ENCODE peak calls at places on chromosomes 1 and 21, in eight cellular contexts. One of them, this sample, is unnamed.

GRCh38 chr1:109785446-109786106 is 21.9 kb upstream of the EPS8L3 start:
- DNase-seq in CD8-positive, alpha-beta T cell: no peak
- DNase-seq in pancreas: no peak
- DNase-seq in adrenal gland: peak; percentile 7
- DNase-seq in testis: peak; percentile 10
- DNase-seq in endodermal cell: peak; percentile 28
- DNase-seq in transverse colon: peak; percentile 5
- DNase-seq in sigmoid colon: peak; percentile 52
- DNase-seq in this sample: no peak

GRCh38 chr21:45554477-45555175 is 12.4 kb upstream of the SLC19A1 start:
- DNase-seq in transverse colon: peak; percentile 88
- DNase-seq in testis: peak; percentile 87
- DNase-seq in pancreas: peak; percentile 90
- DNase-seq in adrenal gland: peak; percentile 85
- DNase-seq in endodermal cell: peak; percentile 91
- DNase-seq in sigmoid colon: peak; percentile 91
- DNase-seq in CD8-positive, alpha-beta T cell: peak; percentile 92
- DNase-seq in this sample: no peak

GRCh38 chr1:32724678-32725594 is 22.4 kb upstream of the SYNC start:
- DNase-seq in testis: no peak
- DNase-seq in CD8-positive, alpha-beta T cell: no peak
- DNase-seq in endodermal cell: peak; percentile 90
- DNase-seq in adrenal gland: peak; percentile 92
- DNase-seq in transverse colon: peak; percentile 65
- DNase-seq in pancreas: no peak
- DNase-seq in sigmoid colon: no peak
- DNase-seq in this sample: no peak

GRCh38 chr1:181112071-181112929 is 23.8 kb downstream of the IER5 start:
- DNase-seq in CD8-positive, alpha-beta T cell: no peak
- DNase-seq in testis: peak; percentile 66
- DNase-seq in pancreas: peak; percentile 92
- DNase-seq in adrenal gland: peak; percentile 94
- DNase-seq in transverse colon: peak; percentile 77
- DNase-seq in sigmoid colon: peak; percentile 94
- DNase-seq in endodermal cell: peak; percentile 72
- DNase-seq in this sample: peak; percentile 98

GRCh38 chr1:109787845-109788605 is 24.3 kb upstream of the EPS8L3 start:
- DNase-seq in transverse colon: peak; percentile 18
- DNase-seq in pancreas: no peak
- DNase-seq in adrenal gland: no peak
- DNase-seq in CD8-positive, alpha-beta T cell: peak; percentile 41
- DNase-seq in endodermal cell: peak; percentile 43
- DNase-seq in sigmoid colon: peak; percentile 55
- DNase-seq in testis: no peak
- DNase-seq in this sample: no peak

GRCh38 chr1:17553970-17554369 is 14.5 kb downstream of the ARHGEF10L start:
- DNase-seq in adrenal gland: peak; percentile 54
- DNase-seq in testis: no peak
- DNase-seq in pancreas: no peak
- DNase-seq in sigmoid colon: no peak
- DNase-seq in CD8-positive, alpha-beta T cell: no peak
- DNase-seq in transverse colon: no peak
- DNase-seq in endodermal cell: peak; percentile 54
- DNase-seq in this sample: no peak

GRCh38 chr1:152436593-152437338 is 22.7 kb upstream of the CRNN start:
- DNase-seq in transverse colon: no peak
- DNase-seq in sigmoid colon: no peak
- DNase-seq in adrenal gland: no peak
- DNase-seq in endodermal cell: no peak
- DNase-seq in CD8-positive, alpha-beta T cell: no peak
- DNase-seq in pancreas: no peak
- DNase-seq in testis: no peak
- DNase-seq in this sample: peak; percentile 25

GRCh38 chr1:27542463-27543273 is 52.7 kb upstream of the WASF2 start:
- DNase-seq in adrenal gland: peak; percentile 88
- DNase-seq in sigmoid colon: peak; percentile 84
- DNase-seq in pancreas: peak; percentile 66
- DNase-seq in endodermal cell: peak; percentile 72
- DNase-seq in transverse colon: peak; percentile 49
- DNase-seq in testis: peak; percentile 84
- DNase-seq in CD8-positive, alpha-beta T cell: no peak
- DNase-seq in this sample: no peak

GRCh38 chr21:29208666-29209059 is 78.2 kb downstream of the MAP3K7CL start:
- DNase-seq in CD8-positive, alpha-beta T cell: no peak
- DNase-seq in adrenal gland: no peak
- DNase-seq in pancreas: no peak
- DNase-seq in endodermal cell: no peak
- DNase-seq in testis: no peak
- DNase-seq in transverse colon: no peak
- DNase-seq in sigmoid colon: no peak
- DNase-seq in this sample: no peak

GRCh38 chr1:18536356-18536755 is 55.6 kb downstream of the KLHDC7A start:
- DNase-seq in CD8-positive, alpha-beta T cell: no peak
- DNase-seq in endodermal cell: no peak
- DNase-seq in pancreas: peak; percentile 8
- DNase-seq in sigmoid colon: no peak
- DNase-seq in transverse colon: no peak
- DNase-seq in adrenal gland: no peak
- DNase-seq in testis: no peak
- DNase-seq in this sample: peak; percentile 49

GRCh38 chr1:176058686-176059085 is 148.4 kb downstream of the COP1 start:
- DNase-seq in sigmoid colon: no peak
- DNase-seq in pancreas: no peak
- DNase-seq in endodermal cell: peak; percentile 49
- DNase-seq in adrenal gland: no peak
- DNase-seq in CD8-positive, alpha-beta T cell: no peak
- DNase-seq in transverse colon: no peak
- DNase-seq in testis: no peak
- DNase-seq in this sample: no peak

GRCh38 chr1:204721378-204722041 is 36.0 kb upstream of the LRRN2 start:
- DNase-seq in testis: no peak
- DNase-seq in sigmoid colon: peak; percentile 9
- DNase-seq in CD8-positive, alpha-beta T cell: no peak
- DNase-seq in adrenal gland: no peak
- DNase-seq in endodermal cell: peak; percentile 72
- DNase-seq in transverse colon: no peak
- DNase-seq in pancreas: no peak
- DNase-seq in this sample: peak; percentile 72

GRCh38 chr1:172380441-172381244 is 39.8 kb upstream of the C1orf105 start:
- DNase-seq in endodermal cell: no peak
- DNase-seq in CD8-positive, alpha-beta T cell: peak; percentile 21
- DNase-seq in transverse colon: no peak
- DNase-seq in testis: no peak
- DNase-seq in sigmoid colon: no peak
- DNase-seq in adrenal gland: no peak
- DNase-seq in pancreas: no peak
- DNase-seq in this sample: no peak

GRCh38 chr1:227780101-227781044 is 35.1 kb upstream of the PRSS38 start:
- DNase-seq in endodermal cell: peak; percentile 26
- DNase-seq in sigmoid colon: peak; percentile 54
- DNase-seq in CD8-positive, alpha-beta T cell: peak; percentile 6
- DNase-seq in adrenal gland: no peak
- DNase-seq in pancreas: no peak
- DNase-seq in testis: peak; percentile 8
- DNase-seq in transverse colon: no peak
- DNase-seq in this sample: peak; percentile 93

GRCh38 chr21:28822882-28823335 is 169.8 kb downstream of the LTN1 start:
- DNase-seq in testis: no peak
- DNase-seq in transverse colon: peak; percentile 30
- DNase-seq in endodermal cell: no peak
- DNase-seq in sigmoid colon: no peak
- DNase-seq in CD8-positive, alpha-beta T cell: no peak
- DNase-seq in pancreas: no peak
- DNase-seq in adrenal gland: no peak
- DNase-seq in this sample: no peak

GRCh38 chr1:110254604-110255003 is 44.5 kb downstream of the KCNC4 start:
- DNase-seq in endodermal cell: no peak
- DNase-seq in CD8-positive, alpha-beta T cell: no peak
- DNase-seq in adrenal gland: no peak
- DNase-seq in pancreas: no peak
- DNase-seq in sigmoid colon: no peak
- DNase-seq in testis: no peak
- DNase-seq in transverse colon: no peak
- DNase-seq in this sample: no peak

GRCh38 chr1:56797079-56797685 is 22.0 kb downstream of the FYB2 start:
- DNase-seq in pancreas: no peak
- DNase-seq in endodermal cell: no peak
- DNase-seq in transverse colon: peak; percentile 79
- DNase-seq in testis: peak; percentile 20
- DNase-seq in CD8-positive, alpha-beta T cell: no peak
- DNase-seq in adrenal gland: no peak
- DNase-seq in sigmoid colon: no peak
- DNase-seq in this sample: no peak

GRCh38 chr1:43005460-43006351 is 47.0 kb upstream of the SLC2A1 start:
- DNase-seq in CD8-positive, alpha-beta T cell: no peak
- DNase-seq in adrenal gland: no peak
- DNase-seq in sigmoid colon: no peak
- DNase-seq in testis: no peak
- DNase-seq in endodermal cell: peak; percentile 66
- DNase-seq in pancreas: no peak
- DNase-seq in transverse colon: no peak
- DNase-seq in this sample: no peak

GRCh38 chr21:30733026-30733425 is 14.0 kb downstream of the KRTAP21-2 start:
- DNase-seq in CD8-positive, alpha-beta T cell: no peak
- DNase-seq in testis: no peak
- DNase-seq in transverse colon: no peak
- DNase-seq in pancreas: no peak
- DNase-seq in adrenal gland: no peak
- DNase-seq in endodermal cell: no peak
- DNase-seq in sigmoid colon: no peak
- DNase-seq in this sample: no peak

GRCh38 chr1:236143104-236143948 is 987 bp downstream of the GPR137B start:
- DNase-seq in CD8-positive, alpha-beta T cell: peak; percentile 18
- DNase-seq in adrenal gland: no peak
- DNase-seq in testis: no peak
- DNase-seq in pancreas: no peak
- DNase-seq in endodermal cell: peak; percentile 61
- DNase-seq in transverse colon: no peak
- DNase-seq in sigmoid colon: no peak
- DNase-seq in this sample: no peak

GRCh38 chr1:98389809-98390208 is 271.7 kb upstream of the SNX7 start:
- DNase-seq in endodermal cell: no peak
- DNase-seq in adrenal gland: no peak
- DNase-seq in transverse colon: no peak
- DNase-seq in CD8-positive, alpha-beta T cell: no peak
- DNase-seq in sigmoid colon: no peak
- DNase-seq in testis: no peak
- DNase-seq in pancreas: no peak
- DNase-seq in this sample: no peak
- H3K27ac ChIP-seq in endodermal cell: no peak overlapping the region
- H3K27ac ChIP-seq in adrenal gland: no peak overlapping the region
- H3K27ac ChIP-seq in transverse colon: no peak overlapping the region
- H3K27ac ChIP-seq in CD8-positive, alpha-beta T cell: no peak overlapping the region
- H3K27ac ChIP-seq in sigmoid colon: no peak overlapping the region
- H3K27ac ChIP-seq in testis: no peak overlapping the region
- H3K27ac ChIP-seq in pancreas: no peak overlapping the region
- H3K27ac ChIP-seq in this sample: no peak overlapping the region

DNA sequence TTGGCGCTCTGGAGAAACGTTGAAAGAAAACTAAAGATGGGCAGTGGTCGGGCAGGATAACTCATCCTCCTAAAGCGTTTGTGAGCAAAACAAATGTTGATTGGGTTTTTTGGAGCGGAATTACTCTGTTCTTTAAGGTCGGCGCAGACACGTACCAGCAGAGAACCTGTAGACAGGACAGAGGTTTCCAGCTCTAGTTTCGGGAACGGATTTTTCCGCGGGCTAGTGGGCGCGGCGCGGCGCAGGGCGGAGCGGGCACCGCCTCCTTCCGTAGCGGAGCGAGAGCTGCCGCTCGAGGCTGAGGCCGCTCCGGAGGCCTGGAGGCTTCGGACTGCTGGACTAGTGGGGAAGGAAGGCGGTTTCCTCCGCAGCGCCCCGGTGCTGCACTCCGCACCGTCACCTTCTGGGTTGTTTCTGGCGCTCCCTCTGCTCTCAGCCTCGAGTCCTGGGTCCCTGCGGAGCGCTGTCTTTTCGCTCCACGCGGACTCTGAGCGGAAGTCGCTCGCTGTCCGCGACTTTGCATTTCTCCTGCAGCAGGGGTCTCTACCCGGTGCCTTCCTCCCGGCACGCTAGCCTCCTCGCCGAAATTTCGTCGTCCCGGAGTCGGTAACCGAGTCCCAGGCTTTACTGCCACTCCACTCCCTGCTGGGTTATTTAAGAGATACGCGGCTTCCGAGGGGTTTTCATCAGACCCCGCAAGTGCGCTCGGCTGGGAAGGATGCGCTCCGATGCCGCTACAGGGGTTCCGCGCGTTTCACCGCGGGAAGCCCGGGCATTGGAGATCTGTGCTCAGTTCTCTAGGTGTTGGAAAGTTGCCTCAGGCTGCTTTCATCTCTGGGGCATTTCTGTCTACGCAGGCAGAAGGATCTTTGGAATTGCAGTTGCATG is 7.0 kb downstream of the FOXD2 start:
- DNase-seq in transverse colon: peak; percentile 62
- DNase-seq in sigmoid colon: no peak
- DNase-seq in testis: peak; percentile 19
- DNase-seq in CD8-positive, alpha-beta T cell: no peak
- DNase-seq in adrenal gland: no peak
- DNase-seq in pancreas: no peak
- DNase-seq in endodermal cell: peak; percentile 81
- DNase-seq in this sample: no peak
- H3K4me3 ChIP-seq in transverse colon: peak overlapping the region; percentile 32
- H3K4me3 ChIP-seq in sigmoid colon: peak overlapping the region; percentile 4
- H3K4me3 ChIP-seq in testis: peak overlapping the region; percentile 31
- H3K4me3 ChIP-seq in CD8-positive, alpha-beta T cell: no peak overlapping the region
- H3K4me3 ChIP-seq in adrenal gland: no peak overlapping the region
- H3K4me3 ChIP-seq in pancreas: no peak overlapping the region
- H3K4me3 ChIP-seq in endodermal cell: peak overlapping the region; percentile 71
- H3K4me3 ChIP-seq in this sample: peak overlapping the region; percentile 3

DNA sequence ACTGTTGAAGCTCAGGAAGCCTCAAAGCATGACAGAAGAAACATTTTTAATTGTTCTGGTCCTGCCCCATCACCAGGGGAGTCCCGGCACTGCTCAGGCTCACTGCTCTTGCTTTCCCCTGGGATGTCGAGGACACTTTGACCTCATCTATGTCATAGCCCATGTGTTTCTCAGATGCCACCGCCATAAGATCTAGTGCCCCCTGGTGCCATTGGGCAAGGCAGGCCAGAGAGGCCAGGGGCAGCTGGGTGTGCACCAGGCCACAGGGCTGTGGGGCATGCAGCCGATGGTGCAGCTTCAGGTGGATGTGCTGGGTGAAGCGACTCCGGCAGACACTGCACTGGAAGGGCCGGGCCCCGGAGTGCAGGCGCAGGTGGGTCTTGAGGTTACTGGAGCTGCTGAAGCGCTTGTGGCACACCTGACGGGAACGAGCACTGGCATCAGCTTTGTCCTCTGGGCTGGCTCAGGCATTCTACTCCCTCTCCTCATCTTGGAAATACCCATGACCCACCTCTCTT is 7.7 kb upstream of the CRYBG2 start:
- DNase-seq in CD8-positive, alpha-beta T cell: no peak
- DNase-seq in transverse colon: no peak
- DNase-seq in sigmoid colon: peak; percentile 56
- DNase-seq in adrenal gland: no peak
- DNase-seq in endodermal cell: no peak
- DNase-seq in pancreas: no peak
- DNase-seq in testis: no peak
- DNase-seq in this sample: no peak
- TF ChIP-seq CTCF in CD8-positive, alpha-beta T cell: no peak
- TF ChIP-seq CTCF in transverse colon: no peak
- TF ChIP-seq CTCF in sigmoid colon: no peak
- TF ChIP-seq CTCF in adrenal gland: no peak
- TF ChIP-seq CTCF in endodermal cell: no peak
- TF ChIP-seq CTCF in pancreas: no peak
- TF ChIP-seq CTCF in testis: no peak
- TF ChIP-seq CTCF in this sample: no peak

GRCh38 chr21:44006656-44007055 is 5.5 kb upstream of the TRAPPC10 start:
- DNase-seq in sigmoid colon: no peak
- DNase-seq in adrenal gland: no peak
- DNase-seq in pancreas: no peak
- DNase-seq in transverse colon: no peak
- DNase-seq in testis: peak; percentile 49
- DNase-seq in endodermal cell: no peak
- DNase-seq in CD8-positive, alpha-beta T cell: no peak
- DNase-seq in this sample: no peak
- H3K27ac ChIP-seq in sigmoid colon: peak overlapping the region; percentile 78
- H3K27ac ChIP-seq in adrenal gland: no peak overlapping the region
- H3K27ac ChIP-seq in pancreas: no peak overlapping the region
- H3K27ac ChIP-seq in transverse colon: peak overlapping the region; percentile 78
- H3K27ac ChIP-seq in testis: no peak overlapping the region
- H3K27ac ChIP-seq in endodermal cell: no peak overlapping the region
- H3K27ac ChIP-seq in CD8-positive, alpha-beta T cell: no peak overlapping the region
- H3K27ac ChIP-seq in this sample: peak overlapping the region; percentile 78

This sample was measured in vagina.